ENCODE peak calls at places on chromosomes 2 and 18, in five cellular contexts. I is AG09319, Q is dorsolateral prefrontal cortex, D is RWPE1, X is fibroblast of pulmonary artery. E is an unnamed sample.

GRCh38 chr2:46329803-46330775 is 32.9 kb downstream of the EPAS1 start:
- DNase-seq in X (peak; percentile 94), I (no peak), Q (no peak), D (peak; percentile 73), E (no peak)

GRCh38 chr2:152335016-152335850 is at the start of gene FMNL2:
- DNase-seq in X (peak; percentile 80), D (peak; percentile 82), I (no peak), Q (peak; percentile 86), E (peak; percentile 88)

GRCh38 chr2:58494059-58494458 is 252.9 kb upstream of the FANCL start:
- DNase-seq in X (no peak), I (no peak), D (no peak), Q (no peak), E (no peak)

GRCh38 chr2:142586693-142587432 is 290.6 kb upstream of the KYNU start:
- DNase-seq in I (no peak), D (no peak), X (no peak), Q (no peak), E (no peak)

GRCh38 chr18:11251229-11251890 is 102.0 kb upstream of the PIEZO2 start:
- DNase-seq in Q (no peak), D (no peak), I (no peak), X (peak; percentile 48), E (no peak)

GRCh38 chr2:48016620-48017019 is 110.3 kb upstream of the FBXO11 start:
- DNase-seq in Q (no peak), X (no peak), D (peak; percentile 13), I (no peak), E (no peak)

GRCh38 chr18:28984731-28985130 is 807.8 kb upstream of the CDH2 start:
- DNase-seq in I (no peak), X (peak; percentile 49), D (no peak), Q (no peak), E (no peak)

GRCh38 chr2:62736899-62737559 is 31.5 kb downstream of the EHBP1 start:
- DNase-seq in I (no peak), Q (no peak), D (no peak), X (no peak), E (no peak)

GRCh38 chr2:171814883-171815282 is 79.2 kb downstream of the SLC25A12 start:
- DNase-seq in D (no peak), Q (no peak), X (no peak), I (no peak), E (no peak)

GRCh38 chr2:74646829-74647482 is 1.2 kb downstream of the M1AP start:
- DNase-seq in D (no peak), Q (no peak), I (no peak), X (no peak), E (no peak)

GRCh38 chr2:74653589-74653984 is 460 bp upstream of the SEMA4F start:
- DNase-seq in X (no peak), I (no peak), Q (no peak), D (no peak), E (no peak)

GRCh38 chr2:74646201-74646600 is 1.9 kb downstream of the M1AP start:
- DNase-seq in Q (no peak), I (no peak), X (no peak), D (no peak), E (no peak)

DNA sequence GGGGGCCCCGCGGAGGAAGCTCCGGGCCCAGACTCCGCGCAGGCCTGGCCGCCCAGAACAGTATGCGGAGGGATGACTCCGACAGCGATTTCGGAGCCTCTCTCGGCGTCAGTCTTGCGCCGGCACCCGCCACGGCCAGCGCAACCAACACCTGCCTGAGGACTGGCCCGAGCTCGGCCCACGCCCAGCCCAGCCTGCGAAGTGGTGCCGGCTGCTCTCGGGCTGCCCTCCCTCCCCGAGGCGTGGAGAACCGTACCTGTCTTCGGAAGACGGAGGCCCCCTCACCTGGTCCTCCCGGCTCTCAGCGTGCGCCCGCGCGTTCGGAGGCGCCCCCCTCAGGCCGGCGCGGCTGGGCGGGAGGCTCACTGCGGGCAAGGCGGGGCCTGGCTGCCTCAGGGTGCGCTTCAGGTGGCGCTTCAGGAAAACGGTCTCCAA is at the start of gene M1AP:
- DNase-seq in D (no peak), I (no peak), Q (no peak), X (no peak), E (no peak)
- TF ChIP-seq CTCF in D (no peak), I (peak; percentile 2), Q (no peak), X (no peak), E (no peak)

GRCh38 chr18:57974585-57974984 is 69.4 kb upstream of the NEDD4L start:
- DNase-seq in D (no peak), Q (no peak), X (no peak), I (no peak), E (no peak)
- TF ChIP-seq CTCF in D (no peak), Q (no peak), X (no peak), I (no peak), E (no peak)

GRCh38 chr2:43226955-43227829 is 786 bp upstream of the ZFP36L2 start:
- DNase-seq in Q (peak; percentile 94), X (peak; percentile 89), D (peak; percentile 70), I (no peak), E (peak; percentile 94)
- TF ChIP-seq CTCF in Q (peak; percentile 38), X (no peak), D (peak; percentile 25), I (no peak), E (peak; percentile 46)

GRCh38 chr18:3455090-3455640 is 5.2 kb downstream of the TGIF1 start:
- DNase-seq in D (no peak), Q (no peak), I (no peak), X (no peak), E (no peak)
- TF ChIP-seq CTCF in D (no peak), Q (no peak), I (no peak), X (no peak), E (no peak)

DNA sequence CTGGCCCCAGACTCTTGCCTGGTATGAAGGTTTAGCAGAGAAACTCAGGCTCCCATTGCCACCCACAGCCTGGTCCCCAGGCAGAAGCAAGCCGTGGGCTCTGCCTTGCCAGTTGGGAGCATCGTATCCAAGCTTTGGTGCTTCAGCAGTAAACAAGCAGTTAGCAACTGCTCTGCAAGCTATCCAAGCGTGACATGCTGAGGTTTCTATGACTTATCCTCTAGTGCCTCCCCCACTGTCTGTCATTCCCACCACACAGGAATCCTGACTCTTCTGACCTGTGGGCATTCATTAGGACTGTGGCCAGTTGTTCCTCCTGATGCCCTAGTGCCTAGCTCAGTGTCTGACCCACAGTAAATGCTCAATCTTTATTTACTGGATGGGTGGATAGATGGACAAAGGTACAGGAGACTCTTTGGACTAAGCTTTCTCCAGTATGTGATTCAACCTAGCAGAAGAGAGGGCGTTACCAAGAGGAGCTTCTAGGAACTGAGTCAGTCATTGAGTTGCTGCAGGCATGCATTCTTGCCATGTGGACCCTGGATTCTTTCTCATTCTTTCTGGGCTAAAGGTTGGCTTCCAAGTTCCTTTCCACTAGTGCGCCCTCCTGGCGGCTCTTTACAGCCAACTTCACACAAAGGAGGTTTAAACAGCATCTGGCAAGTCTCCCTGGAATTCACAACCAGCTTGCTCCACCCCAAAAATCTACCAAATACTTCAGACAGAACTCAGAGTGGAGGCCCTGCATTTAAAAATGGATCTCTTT is 40.6 kb upstream of the MRPL19 start:
- DNase-seq in I (peak; percentile 91), X (peak; percentile 91), D (peak; percentile 58), Q (no peak), E (no peak)
- TF ChIP-seq CTCF in I (peak; percentile 45), X (peak; percentile 40), D (no peak), Q (no peak), E (no peak)